ENCODE peak calls at places on chromosome X, in four cellular contexts. D is mammary epithelial cell, S is tibial nerve, T is ovary. I is an unnamed sample. For H3K4me1, the result is how much of the 10 kb centered on the place peaks cover.

GRCh38 chrX:33218819-33219218 is 7.5 kb upstream of the DMD start:
- DNase-seq in D (no peak), S (no peak), T (no peak), I (no peak)

GRCh38 chrX:23742174-23742692 is 843 bp downstream of the ACOT9 start:
- DNase-seq in D (peak), S (peak), T (peak), I (peak)

GRCh38 chrX:56729152-56729557 is at the start of gene NBDY:
- DNase-seq in D (peak), S (peak), T (peak), I (peak)

GRCh38 chrX:154918060-154918483 is 31.9 kb downstream of the F8A1 start:
- DNase-seq in D (peak), S (peak), T (peak), I (peak)

GRCh38 chrX:23554304-23554703 is 113.0 kb upstream of the PRDX4 start:
- DNase-seq in D (peak), S (peak), T (no peak), I (no peak)

GRCh38 chrX:153372949-153373348 is 28.2 kb downstream of the PNMA6E start:
- DNase-seq in D (no peak), S (no peak), T (no peak), I (no peak)

GRCh38 chrX:39398973-39399268 is 597.7 kb downstream of the MID1IP1 start:
- DNase-seq in D (no peak), S (no peak), T (peak), I (no peak)

GRCh38 chrX:4925911-4926310 is 1212.5 kb upstream of the PRKX start:
- DNase-seq in D (no peak), S (no peak), T (no peak), I (no peak)

GRCh38 chrX:14243823-14244222 is 214.1 kb upstream of the GEMIN8 start:
- DNase-seq in D (no peak), S (no peak), T (no peak), I (no peak)

GRCh38 chrX:148282504-148282903 is 217.9 kb upstream of the AFF2 start:
- DNase-seq in D (no peak), S (no peak), T (no peak), I (no peak)

GRCh38 chrX:69253821-69254220 is 88.6 kb upstream of the PJA1 start:
- DNase-seq in D (no peak), S (no peak), T (no peak), I (no peak)

GRCh38 chrX:7586126-7586525 is 256.8 kb upstream of the VCX start:
- DNase-seq in D (peak), S (no peak), T (no peak), I (no peak)

GRCh38 chrX:38102875-38103274 is 96.5 kb downstream of the SYTL5 start:
- DNase-seq in D (peak), S (no peak), T (no peak), I (no peak)

GRCh38 chrX:12007881-12008280 is 130.4 kb upstream of the FRMPD4 start:
- DNase-seq in D (peak), S (no peak), T (no peak), I (no peak)

GRCh38 chrX:39983715-39984114 is 114.0 kb downstream of the BCOR start:
- DNase-seq in D (peak), S (no peak), T (no peak), I (no peak)

GRCh38 chrX:129905787-129906580 is at the start of gene UTP14A:
- DNase-seq in D (peak), S (peak), T (peak), I (peak)
- H3K4me1 ChIP-seq in D (under half), S (under half), T (under half), I (under half)

GRCh38 chrX:150984164-150984824 is 1.2 kb downstream of the HMGB3 start:
- DNase-seq in D (no peak), S (no peak), T (no peak), I (no peak)

GRCh38 chrX:150982235-150982785 is 825 bp upstream of the HMGB3 start:
- DNase-seq in D (no peak), S (no peak), T (no peak), I (no peak)

GRCh38 chrX:150983526-150984163 is 510 bp downstream of the HMGB3 start:
- DNase-seq in D (no peak), S (no peak), T (no peak), I (no peak)

GRCh38 chrX:150980711-150981110 is 2.4 kb upstream of the HMGB3 start:
- DNase-seq in D (no peak), S (no peak), T (no peak), I (no peak)

DNA sequence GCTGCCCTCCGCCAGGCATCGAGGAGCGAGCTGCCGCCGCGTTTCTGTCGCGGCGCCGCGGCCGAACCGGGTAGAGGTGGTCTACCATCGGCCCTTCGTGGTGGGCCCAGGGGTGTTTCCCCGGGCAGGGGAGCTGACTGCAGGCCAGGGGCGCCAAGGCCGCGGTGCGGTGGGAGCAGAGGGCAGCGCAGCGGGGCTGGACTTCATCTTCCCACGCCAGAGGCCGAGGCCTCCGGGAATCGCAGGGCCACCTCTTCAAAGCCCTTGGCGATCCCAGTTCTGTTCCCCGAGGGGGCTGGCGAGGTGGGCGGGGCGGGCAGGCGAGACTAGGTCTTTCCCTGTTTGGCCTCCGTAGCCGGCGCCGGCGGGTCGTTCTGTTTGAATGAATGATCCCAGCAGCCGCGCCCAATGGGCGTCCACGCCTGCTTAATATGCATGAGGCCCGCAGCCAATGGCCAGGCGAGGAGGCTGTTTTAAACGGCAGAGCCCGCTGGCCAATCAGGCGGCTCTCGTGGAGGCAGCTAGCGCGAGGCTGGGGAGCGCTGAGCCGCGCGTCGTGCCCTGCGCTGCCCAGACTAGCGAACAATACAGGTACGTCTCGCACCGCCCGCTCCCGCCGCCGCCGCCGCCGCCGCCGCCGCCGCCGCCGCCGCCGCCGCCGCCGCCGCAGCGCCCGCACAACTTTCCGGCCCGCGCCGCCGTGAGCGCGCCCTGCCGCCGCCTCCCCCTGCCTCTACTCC is at the start of gene HMGB3:
- DNase-seq in D (peak), S (peak), T (peak), I (peak)
- H3K27ac ChIP-seq in D (peak), S (no peak), T (no peak), I (no peak)

DNA sequence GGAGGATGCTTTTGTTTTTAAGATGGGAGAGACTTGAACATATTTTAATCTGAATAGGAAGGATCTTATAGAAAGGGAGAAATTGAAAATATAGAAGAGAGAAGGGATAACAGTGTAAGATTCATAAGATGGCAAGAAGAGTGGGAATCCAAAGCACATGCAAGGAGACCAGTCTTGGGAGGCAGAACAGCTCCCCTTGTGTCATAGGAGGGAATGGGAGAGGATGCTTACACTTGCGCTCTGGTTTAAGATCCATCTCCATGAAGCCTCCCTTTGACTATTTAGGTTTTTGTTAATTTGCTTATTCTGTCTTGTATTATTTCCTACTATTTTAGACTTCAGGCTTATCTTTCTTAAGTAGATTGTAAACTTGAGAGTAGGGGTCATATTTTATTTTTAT is 42.7 kb downstream of the KIF4A start:
- DNase-seq in D (no peak), S (no peak), T (no peak), I (no peak)
- TF ChIP-seq CTCF in D (peak), S (no peak), T (no peak), I (no peak)

DNA sequence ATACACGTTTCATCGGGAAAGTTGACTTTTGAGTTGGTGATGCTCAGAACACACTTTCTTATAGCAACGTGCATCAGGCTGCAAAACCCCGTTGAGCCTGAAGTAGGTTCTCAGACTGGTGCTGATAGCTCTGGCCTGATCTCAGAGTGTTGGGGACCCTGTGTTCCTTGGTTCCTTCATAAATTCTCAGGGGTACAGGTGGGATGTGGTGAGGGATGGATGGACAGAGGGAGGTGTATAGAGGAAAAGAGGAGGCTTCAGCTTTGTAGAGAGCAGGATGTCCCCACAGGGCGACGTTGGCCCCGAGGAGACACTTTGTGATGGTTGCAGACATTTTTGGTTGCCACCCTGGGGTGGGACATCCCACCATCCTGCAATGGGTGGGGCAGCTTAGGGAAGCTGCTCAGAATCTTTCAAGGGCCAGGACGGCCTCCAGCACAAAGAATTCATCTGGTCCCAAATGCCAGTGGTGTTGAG is 2.5 kb downstream of the CD99 start:
- DNase-seq in D (no peak), S (no peak), T (no peak), I (no peak)
- H3K4me1 ChIP-seq in D (under half), S (half or more), T (under half), I (under half)

GRCh38 chrX:51742586-51742985 is 656 bp upstream of the GSPT2 start:
- DNase-seq in D (no peak), S (no peak), T (no peak), I (no peak)

GRCh38 chrX:51747671-51748070 is 4.4 kb downstream of the GSPT2 start:
- DNase-seq in D (no peak), S (no peak), T (no peak), I (no peak)

GRCh38 chrX:51743179-51743957 is at the start of gene GSPT2:
- DNase-seq in D (peak), S (peak), T (peak), I (peak)
- H3K27ac ChIP-seq in D (no peak), S (peak), T (peak), I (peak)

DNA sequence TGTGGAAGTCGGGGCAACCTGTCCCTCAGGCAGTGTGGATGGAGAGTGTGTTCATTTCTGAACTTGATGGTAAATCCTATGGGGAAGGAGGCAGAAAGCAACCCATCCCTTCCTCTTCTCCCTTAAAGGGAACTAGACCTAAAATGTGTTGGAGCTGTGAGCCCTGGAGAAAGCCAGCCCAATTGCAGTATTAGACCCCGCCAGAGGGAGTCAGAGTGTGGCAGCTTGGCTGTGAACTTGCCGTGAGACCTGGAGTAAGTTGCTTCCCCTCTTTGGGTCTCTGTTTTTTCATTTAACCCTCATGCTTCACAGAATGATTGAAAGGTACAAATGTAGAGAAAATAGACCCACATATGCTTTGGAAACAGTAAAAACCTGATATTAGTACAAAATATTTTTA is 108.7 kb upstream of the PAK3 start:
- DNase-seq in D (no peak), S (no peak), T (no peak), I (no peak)
- TF ChIP-seq CTCF in D (peak), S (no peak), T (no peak), I (no peak)